ENCODE peak calls at places on chromosomes 13 and 19, in five cellular contexts. M, R, H, F and C are unnamed samples.

GRCh38 chr19:53254451-53255341 is at the start of gene ZNF677:
- DNase-seq in H (peak; percentile 82), F (no peak), R (no peak), M (peak; percentile 35), C (no peak)

GRCh38 chr13:21009036-21009435 is 52.4 kb downstream of the LATS2 start:
- DNase-seq in M (no peak), R (no peak), F (no peak), H (no peak), C (no peak)

GRCh38 chr13:28744091-28744536 is 25.3 kb upstream of the SLC46A3 start:
- DNase-seq in H (peak; percentile 96), R (no peak), F (no peak), M (peak; percentile 38), C (no peak)

GRCh38 chr19:58153386-58153785 is 2.8 kb upstream of the ZNF329 start:
- DNase-seq in M (no peak), F (no peak), R (no peak), H (no peak), C (no peak)

GRCh38 chr13:94656766-94657165 is 55.1 kb downstream of the GPR180 start:
- DNase-seq in F (no peak), H (peak; percentile 33), R (peak; percentile 10), M (peak; percentile 54), C (no peak)

GRCh38 chr19:5973867-5974635 is 3.9 kb downstream of the RANBP3 start:
- DNase-seq in M (no peak), R (no peak), H (no peak), F (no peak), C (no peak)

GRCh38 chr19:40341601-40342482 is 6.4 kb downstream of the C19orf47 start:
- DNase-seq in M (no peak), F (no peak), R (no peak), H (no peak), C (no peak)

GRCh38 chr13:28754698-28755545 is 36.2 kb upstream of the SLC46A3 start:
- DNase-seq in M (peak; percentile 41), H (peak; percentile 59), R (no peak), F (peak; percentile 11), C (peak; percentile 85)

GRCh38 chr13:102003848-102004570 is 397.8 kb downstream of the FGF14 start:
- DNase-seq in R (no peak), M (no peak), F (no peak), H (no peak), C (no peak)

GRCh38 chr19:13024958-13025653 is 29.8 kb downstream of the NFIX start:
- DNase-seq in M (no peak), R (no peak), H (peak; percentile 12), F (no peak), C (no peak)

GRCh38 chr19:46824887-46825730 is 25.5 kb downstream of the AP2S1 start:
- DNase-seq in R (no peak), F (no peak), H (no peak), M (no peak), C (no peak)

GRCh38 chr13:51066091-51066831 is 44.8 kb downstream of the C13orf42 start:
- DNase-seq in M (no peak), R (no peak), H (peak; percentile 57), F (no peak), C (no peak)

GRCh38 chr13:100657881-100658315 is 16.7 kb downstream of the TMTC4 start:
- DNase-seq in R (no peak), F (no peak), M (no peak), H (no peak), C (no peak)

GRCh38 chr13:75417006-75417384 is 65.0 kb downstream of the TBC1D4 start:
- DNase-seq in H (no peak), R (no peak), F (no peak), M (no peak), C (peak; percentile 29)

GRCh38 chr13:45786293-45786920 is 65.1 kb downstream of the SIAH3 start:
- DNase-seq in H (no peak), R (no peak), F (no peak), M (no peak), C (no peak)

GRCh38 chr13:29260684-29261083 is 334.8 kb downstream of the SLC7A1 start:
- DNase-seq in F (no peak), M (no peak), H (no peak), R (no peak), C (peak; percentile 14)

GRCh38 chr13:25281193-25281936 is 5.9 kb downstream of the MTMR6 start:
- DNase-seq in M (no peak), H (no peak), R (no peak), F (no peak), C (no peak)

GRCh38 chr13:53201454-53202225 is 173.0 kb downstream of the OLFM4 start:
- DNase-seq in M (no peak), F (no peak), H (no peak), R (no peak), C (no peak)

GRCh38 chr19:7228935-7229541 is 65.2 kb downstream of the INSR start:
- DNase-seq in R (no peak), H (no peak), M (no peak), F (no peak), C (no peak)

GRCh38 chr13:110471833-110472162 is 89.7 kb downstream of the RAB20 start:
- DNase-seq in M (peak; percentile 75), R (no peak), F (no peak), H (no peak), C (peak; percentile 86)

GRCh38 chr13:35732565-35732964 is 256.1 kb upstream of the MAB21L1 start:
- DNase-seq in M (no peak), H (no peak), R (no peak), F (no peak), C (no peak)

GRCh38 chr19:21612403-21612872 is 107.0 kb downstream of the ZNF429 start:
- DNase-seq in M (no peak), R (no peak), F (no peak), H (no peak), C (no peak)

GRCh38 chr13:75222031-75222430 is 259.9 kb downstream of the TBC1D4 start:
- DNase-seq in R (no peak), H (no peak), F (no peak), M (no peak), C (peak; percentile 18)

GRCh38 chr13:23618341-23618740 is 48.1 kb downstream of the TNFRSF19 start:
- DNase-seq in F (no peak), H (peak; percentile 58), R (peak; percentile 21), M (no peak), C (no peak)

GRCh38 chr13:110163020-110163658 is 143.8 kb downstream of the COL4A1 start:
- DNase-seq in F (no peak), R (no peak), H (no peak), M (no peak), C (peak; percentile 41)

GRCh38 chr13:33509642-33510229 is 224.2 kb upstream of the STARD13 start:
- DNase-seq in H (peak; percentile 67), M (no peak), F (no peak), R (no peak), C (no peak)

GRCh38 chr13:38535271-38535670 is 151.6 kb upstream of the FREM2 start:
- DNase-seq in R (no peak), F (no peak), M (no peak), H (no peak), C (no peak)

GRCh38 chr19:8580710-8581281 is 3.6 kb upstream of the MYO1F start:
- DNase-seq in H (peak; percentile 57), R (peak; percentile 50), M (peak; percentile 87), F (peak; percentile 63), C (peak; percentile 97)
- TF ChIP-seq MYC in H (no peak), R (no peak), M (no peak), F (no peak), C (peak; percentile 82)

DNA sequence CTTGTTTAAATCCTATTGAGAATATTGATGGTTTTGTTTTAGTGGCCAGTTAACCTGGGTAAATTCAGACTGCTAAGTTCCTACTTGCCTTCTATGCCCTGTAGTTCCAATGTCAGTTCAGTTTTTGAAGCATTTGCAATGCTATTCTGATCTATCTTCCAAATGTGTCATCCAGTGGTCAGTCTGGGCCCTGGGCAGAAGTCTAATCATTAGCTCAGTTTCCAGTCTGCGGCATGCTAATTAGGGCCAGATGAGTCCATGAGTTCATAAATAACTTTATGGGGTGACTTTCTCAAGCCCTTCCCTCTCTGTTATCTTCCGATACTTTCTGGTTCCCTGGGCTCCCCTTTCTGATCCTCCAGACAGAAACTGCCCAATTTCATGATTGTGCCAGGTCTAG is 32.7 kb downstream of the FAM187B start:
- DNase-seq in M (no peak), R (no peak), F (no peak), H (no peak), C (no peak)
- TF ChIP-seq MYC in M (no peak), R (no peak), F (no peak), H (no peak), C (no peak)

GRCh38 chr19:54662730-54663129 is at the start of gene LILRB4:
- DNase-seq in H (no peak), R (no peak), M (no peak), F (no peak), C (peak; percentile 29)

GRCh38 chr19:54665530-54665929 is 2.7 kb downstream of the LILRB4 start:
- DNase-seq in H (no peak), F (no peak), M (no peak), R (no peak), C (no peak)

GRCh38 chr19:54660306-54660705 is 2.5 kb upstream of the LILRB4 start:
- DNase-seq in R (no peak), H (no peak), M (no peak), F (no peak), C (no peak)

GRCh38 chr19:54660967-54661366 is 1.8 kb upstream of the LILRB4 start:
- DNase-seq in H (no peak), R (no peak), F (no peak), M (no peak), C (peak; percentile 59)

GRCh38 chr19:54661846-54662489 is 817 bp upstream of the LILRB4 start:
- DNase-seq in R (no peak), H (no peak), M (no peak), F (no peak), C (no peak)
- TF ChIP-seq MYC in R (no peak), H (no peak), M (no peak), F (no peak), C (no peak)

DNA sequence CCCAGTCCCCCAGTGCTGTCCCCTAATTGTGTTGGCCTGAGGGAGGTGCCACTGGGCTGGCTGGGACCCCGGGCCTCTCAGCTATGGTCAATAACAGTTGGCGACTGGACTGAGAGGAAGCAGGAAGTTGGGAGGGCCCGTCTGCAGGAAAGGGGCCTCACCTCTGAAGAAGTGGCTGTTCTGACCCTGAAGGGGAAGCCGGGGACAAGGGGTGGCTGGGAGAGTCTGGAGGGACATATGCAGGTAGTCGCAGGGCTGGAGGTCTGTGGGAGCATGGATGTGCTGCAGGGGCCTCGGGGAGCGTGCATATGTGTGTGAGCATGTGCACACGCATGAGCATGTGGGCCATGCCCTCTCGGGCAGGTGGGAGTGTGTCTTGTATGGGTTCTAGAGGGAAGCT is 5.9 kb downstream of the PKN1 start:
- DNase-seq in F (no peak), H (no peak), M (no peak), R (no peak), C (peak; percentile 66)
- TF ChIP-seq MYC in F (no peak), H (no peak), M (no peak), R (no peak), C (no peak)